ENCODE peak calls at places on chromosomes 12 and 14, in six cellular contexts. S is fibroblast of lung; Q is RWPE2; Z is right atrium auricular region; J is CD4-positive, alpha-beta memory T cell; R is psoas muscle. K is an unnamed sample. For H3K27me3 and H3K4me1, the result is how much of the 10 kb centered on the place peaks cover.

GRCh38 chr12:42481368-42481767 is 108.2 kb downstream of the PRICKLE1 start:
- DNase-seq in S (no peak), Q (no peak), Z (no peak), J (no peak), R (no peak), K (no peak)

GRCh38 chr14:60287452-60287851 is 38.4 kb downstream of the PPM1A start:
- DNase-seq in S (no peak), Q (no peak), Z (no peak), J (no peak), R (no peak), K (no peak)

GRCh38 chr14:49550284-49551184 is 35.6 kb downstream of the RPS29 start:
- DNase-seq in S (peak), Q (no peak), Z (no peak), J (no peak), R (no peak), K (no peak)

GRCh38 chr14:74085047-74085637 is 386 bp downstream of the LIN52 start:
- DNase-seq in S (peak), Q (no peak), Z (no peak), J (no peak), R (peak), K (no peak)

GRCh38 chr12:33876618-33877017 is 145.7 kb upstream of the ALG10 start:
- DNase-seq in S (no peak), Q (no peak), Z (no peak), J (no peak), R (no peak), K (no peak)

GRCh38 chr14:64725360-64725815 is 21.2 kb downstream of the PLEKHG3 start:
- DNase-seq in S (no peak), Q (peak), Z (no peak), J (no peak), R (no peak), K (no peak)

GRCh38 chr14:71538949-71539659 is 393.1 kb upstream of the RGS6 start:
- DNase-seq in S (peak), Q (no peak), Z (no peak), J (no peak), R (no peak), K (no peak)

GRCh38 chr12:3242199-3242863 is 165.2 kb downstream of the TSPAN9 start:
- DNase-seq in S (no peak), Q (no peak), Z (no peak), J (no peak), R (no peak), K (peak)

GRCh38 chr12:58566599-58566998 is 353.7 kb downstream of the LRIG3 start:
- DNase-seq in S (peak), Q (no peak), Z (no peak), J (no peak), R (no peak), K (no peak)

GRCh38 chr12:69061574-69061973 is 128.6 kb upstream of the CPM start:
- DNase-seq in S (no peak), Q (no peak), Z (no peak), J (no peak), R (no peak), K (no peak)

GRCh38 chr12:56103823-56104108 is 593 bp upstream of the PA2G4 start:
- DNase-seq in S (no peak), Q (no peak), Z (no peak), J (no peak), R (no peak), K (no peak)

GRCh38 chr12:124829008-124829707 is 34.5 kb downstream of the SCARB1 start:
- DNase-seq in S (peak), Q (peak), Z (no peak), J (no peak), R (no peak), K (no peak)

GRCh38 chr14:25350802-25351201 is 300.9 kb upstream of the STXBP6 start:
- DNase-seq in S (no peak), Q (no peak), Z (no peak), J (no peak), R (peak), K (peak)

GRCh38 chr12:70083677-70084020 is 159.6 kb upstream of the CNOT2 start:
- DNase-seq in S (no peak), Q (no peak), Z (no peak), J (no peak), R (no peak), K (no peak)

GRCh38 chr12:15544589-15544988 is 222.3 kb downstream of the PTPRO start:
- DNase-seq in S (no peak), Q (no peak), Z (no peak), J (no peak), R (no peak), K (no peak)

GRCh38 chr12:41684997-41685396 is 459.7 kb downstream of the GXYLT1 start:
- DNase-seq in S (no peak), Q (no peak), Z (no peak), J (no peak), R (no peak), K (no peak)

GRCh38 chr12:103771466-103771865 is 69.6 kb downstream of the NT5DC3 start:
- DNase-seq in S (peak), Q (no peak), Z (no peak), J (no peak), R (peak), K (no peak)

GRCh38 chr12:131829795-131830334 is 1.7 kb downstream of the MMP17 start:
- DNase-seq in S (no peak), Q (peak), Z (no peak), J (no peak), R (no peak), K (peak)

GRCh38 chr12:131830335-131831020 is 2.3 kb downstream of the MMP17 start:
- DNase-seq in S (peak), Q (peak), Z (no peak), J (peak), R (peak), K (peak)

GRCh38 chr12:131832393-131833231 is 4.4 kb downstream of the MMP17 start:
- DNase-seq in S (peak), Q (peak), Z (no peak), J (no peak), R (peak), K (peak)

GRCh38 chr12:131831635-131832041 is 3.4 kb downstream of the MMP17 start:
- DNase-seq in S (peak), Q (no peak), Z (no peak), J (no peak), R (peak), K (peak)

DNA sequence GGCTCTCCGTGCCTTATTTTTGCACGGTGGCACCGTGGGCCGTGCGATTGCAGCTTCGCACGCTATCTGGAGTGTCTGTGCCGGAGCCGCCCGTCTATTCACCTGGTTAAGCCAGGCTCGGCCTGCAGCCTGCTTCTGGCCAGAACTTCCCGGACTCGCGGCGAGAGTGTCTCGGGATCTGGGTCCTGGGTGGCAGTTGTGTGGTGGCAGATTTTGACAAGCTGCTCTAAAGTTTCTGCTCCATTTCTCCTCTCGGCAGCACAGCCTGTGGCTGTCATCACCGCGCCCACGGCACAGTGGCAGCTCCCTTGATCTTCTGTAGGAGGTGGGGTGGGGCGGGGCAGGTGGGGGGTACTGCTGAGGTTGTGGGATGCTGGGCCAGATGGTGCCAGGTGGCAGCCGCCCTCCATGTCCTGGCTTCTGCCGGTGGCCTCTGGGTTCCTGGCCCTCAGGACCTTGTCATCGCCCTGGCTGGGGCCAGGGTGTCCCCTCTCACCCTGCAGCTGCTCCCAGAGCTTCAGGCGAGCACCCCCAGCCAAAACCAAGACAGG is 2.9 kb downstream of the MMP17 start:
- DNase-seq in S (peak), Q (no peak), Z (no peak), J (no peak), R (no peak), K (peak)
- H3K27me3 ChIP-seq in S (under half), Q (under half), Z (under half), J (under half), R (under half), K (half or more)

GRCh38 chr12:26273811-26274210 is 78.4 kb downstream of the SSPN start:
- DNase-seq in S (no peak), Q (no peak), Z (no peak), J (no peak), R (no peak), K (no peak)
- H3K4me1 ChIP-seq in S (under half), Q (under half), Z (half or more), J (under half), R (under half), K (under half)

GRCh38 chr12:130712346-130713065 is 3.6 kb downstream of the RIMBP2 start:
- DNase-seq in S (no peak), Q (no peak), Z (no peak), J (no peak), R (no peak), K (no peak)

GRCh38 chr12:130715150-130715995 is 726 bp downstream of the RIMBP2 start:
- DNase-seq in S (no peak), Q (no peak), Z (no peak), J (no peak), R (no peak), K (no peak)

GRCh38 chr12:130713581-130713991 is 2.5 kb downstream of the RIMBP2 start:
- DNase-seq in S (no peak), Q (no peak), Z (no peak), J (no peak), R (no peak), K (no peak)

GRCh38 chr12:130714591-130715149 is 1.4 kb downstream of the RIMBP2 start:
- DNase-seq in S (no peak), Q (no peak), Z (no peak), J (no peak), R (no peak), K (no peak)

GRCh38 chr12:130714091-130714590 is 2.0 kb downstream of the RIMBP2 start:
- DNase-seq in S (no peak), Q (no peak), Z (no peak), J (no peak), R (no peak), K (no peak)
- H3K27me3 ChIP-seq in S (under half), Q (half or more), Z (under half), J (under half), R (under half), K (half or more)

DNA sequence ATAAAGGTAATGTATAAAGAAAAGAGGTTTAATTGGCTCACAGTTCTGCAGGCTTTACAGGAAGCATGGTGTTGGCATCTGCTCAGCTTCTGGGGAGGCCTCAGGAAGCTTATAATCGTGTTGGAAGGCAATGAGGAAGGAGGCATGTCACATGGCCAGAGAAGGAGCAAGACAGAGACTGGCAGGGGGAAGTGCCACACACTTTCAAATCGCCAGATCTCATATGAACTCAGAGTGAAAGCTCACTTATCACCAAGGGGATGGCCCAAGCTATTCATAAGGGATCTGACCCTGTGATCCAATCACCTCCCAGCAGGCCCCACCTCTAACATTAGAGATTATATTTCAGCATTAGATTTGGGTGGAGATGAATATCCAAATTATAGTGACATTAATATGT is 26.3 kb downstream of the LDHB start:
- DNase-seq in S (no peak), Q (no peak), Z (no peak), J (no peak), R (no peak), K (no peak)
- H3K4me1 ChIP-seq in S (under half), Q (under half), Z (under half), J (under half), R (under half), K (under half)

GRCh38 chr14:104319489-104320241 is 181.3 kb downstream of the KIF26A start:
- DNase-seq in S (no peak), Q (no peak), Z (no peak), J (no peak), R (no peak), K (no peak)
- H3K27me3 ChIP-seq in S (under half), Q (half or more), Z (under half), J (under half), R (under half), K (under half)

GRCh38 chr14:77032483-77032853 is 4.0 kb upstream of the IRF2BPL start:
- DNase-seq in S (no peak), Q (peak), Z (no peak), J (no peak), R (no peak), K (no peak)

GRCh38 chr14:77031680-77032482 is 3.4 kb upstream of the IRF2BPL start:
- DNase-seq in S (peak), Q (no peak), Z (no peak), J (no peak), R (peak), K (no peak)

GRCh38 chr14:77032854-77033621 is 4.5 kb upstream of the IRF2BPL start:
- DNase-seq in S (peak), Q (peak), Z (peak), J (peak), R (peak), K (peak)

GRCh38 chr14:77035267-77035666 is 6.8 kb upstream of the IRF2BPL start:
- DNase-seq in S (no peak), Q (no peak), Z (no peak), J (no peak), R (no peak), K (no peak)

GRCh38 chr14:77033622-77034521 is 5.4 kb upstream of the IRF2BPL start:
- DNase-seq in S (peak), Q (peak), Z (peak), J (peak), R (peak), K (peak)
- H3K4me1 ChIP-seq in S (under half), Q (half or more), Z (half or more), J (half or more), R (under half), K (half or more)